ENCODE peak calls at places on chromosome 19, in eight cellular contexts. P is GM23338, E is HCT116, V is K562, A is H1, M is GM12878, Y is endothelial cell of umbilical vein, F is HepG2. J is an unnamed sample.

GRCh38 chr19:22532388-22533310 is 101.5 kb upstream of the ZNF492 start:
- DNase-seq in V (no peak), P (no peak), Y (no peak), E (no peak), A (no peak), F (no peak), M (no peak), J (no peak)

GRCh38 chr19:49855676-49856573 is 5.0 kb downstream of the PTOV1 start:
- DNase-seq in E (no peak), M (no peak), F (no peak), A (no peak), P (no peak), Y (no peak), V (no peak), J (no peak)

GRCh38 chr19:22945560-22945959 is 57.4 kb downstream of the ZNF728 start:
- DNase-seq in F (no peak), P (peak), A (no peak), Y (no peak), V (peak), M (no peak), E (peak), J (no peak)

GRCh38 chr19:21947775-21948174 is 63.0 kb downstream of the ZNF208 start:
- DNase-seq in Y (no peak), V (peak), F (no peak), P (peak), M (no peak), A (peak), E (peak), J (no peak)

GRCh38 chr19:36604656-36605100 is 435 bp upstream of the ZNF382 start:
- DNase-seq in E (no peak), A (no peak), M (peak), P (peak), Y (peak), F (peak), V (no peak), J (no peak)

GRCh38 chr19:2326699-2327360 is 1.6 kb downstream of the LSM7 start:
- DNase-seq in V (no peak), F (no peak), A (no peak), E (no peak), P (no peak), M (no peak), Y (no peak), J (no peak)

GRCh38 chr19:38952395-38953165 is 21.8 kb downstream of the MRPS12 start:
- DNase-seq in M (no peak), A (peak), Y (no peak), V (no peak), P (peak), F (peak), E (no peak), J (no peak)

GRCh38 chr19:51294977-51295375 is 16.5 kb upstream of the IGLON5 start:
- DNase-seq in E (no peak), P (no peak), V (no peak), F (no peak), A (no peak), Y (no peak), M (no peak), J (no peak)

GRCh38 chr19:46919324-46919723 is 58.5 kb downstream of the ARHGAP35 start:
- DNase-seq in Y (no peak), F (no peak), A (no peak), M (no peak), E (no peak), V (no peak), P (no peak), J (no peak)

GRCh38 chr19:13241321-13242104 is 91.3 kb downstream of the IER2 start:
- DNase-seq in M (no peak), V (no peak), F (no peak), P (peak), A (peak), E (no peak), Y (no peak), J (no peak)

GRCh38 chr19:2969104-2969504 is 8.3 kb upstream of the TLE6 start:
- DNase-seq in P (no peak), M (no peak), V (no peak), Y (peak), F (no peak), A (no peak), E (no peak), J (no peak)

GRCh38 chr19:42075364-42075615 is 676 bp upstream of the ZNF574 start:
- DNase-seq in F (no peak), A (no peak), M (no peak), V (no peak), E (no peak), P (no peak), Y (no peak), J (no peak)

GRCh38 chr19:35905178-35905727 is 2.8 kb downstream of the TYROBP start:
- DNase-seq in Y (no peak), V (no peak), F (no peak), A (no peak), E (no peak), M (no peak), P (no peak), J (no peak)

GRCh38 chr19:1651548-1652394 is 644 bp downstream of the TCF3 start:
- DNase-seq in Y (peak), F (no peak), M (no peak), V (peak), A (no peak), P (peak), E (no peak), J (no peak)

GRCh38 chr19:53432088-53432661 is 391 bp downstream of the ZNF761 start:
- DNase-seq in M (no peak), P (peak), V (peak), A (peak), E (no peak), Y (peak), F (no peak), J (no peak)
- H3K27ac ChIP-seq in M (peak), P (no peak), V (peak), A (no peak), E (peak), Y (peak), F (peak), J (peak)

GRCh38 chr19:17376935-17377600 is at the start of gene PLVAP:
- DNase-seq in E (no peak), F (no peak), A (no peak), V (peak), M (no peak), Y (peak), P (no peak), J (no peak)
- TF ChIP-seq POLR2AphosphoS5 in E (no peak), F (no peak), A (no peak), V (peak), M (no peak), Y (peak), P (no peak), J (no peak)

GRCh38 chr19:5338661-5339469 is 1.7 kb downstream of the PTPRS start:
- DNase-seq in P (peak), F (no peak), A (no peak), Y (no peak), M (no peak), V (no peak), E (no peak), J (no peak)
- TF ChIP-seq EZH2 in P (no peak), F (no peak), A (no peak), Y (peak), M (no peak), V (no peak), E (no peak), J (no peak)

GRCh38 chr19:52322429-52322828 is 13.6 kb upstream of the ZNF610 start:
- DNase-seq in A (no peak), V (no peak), F (no peak), M (no peak), Y (no peak), P (no peak), E (no peak), J (no peak)
- H3K27ac ChIP-seq in A (no peak), V (no peak), F (no peak), M (no peak), Y (no peak), P (no peak), E (no peak), J (no peak)

DNA sequence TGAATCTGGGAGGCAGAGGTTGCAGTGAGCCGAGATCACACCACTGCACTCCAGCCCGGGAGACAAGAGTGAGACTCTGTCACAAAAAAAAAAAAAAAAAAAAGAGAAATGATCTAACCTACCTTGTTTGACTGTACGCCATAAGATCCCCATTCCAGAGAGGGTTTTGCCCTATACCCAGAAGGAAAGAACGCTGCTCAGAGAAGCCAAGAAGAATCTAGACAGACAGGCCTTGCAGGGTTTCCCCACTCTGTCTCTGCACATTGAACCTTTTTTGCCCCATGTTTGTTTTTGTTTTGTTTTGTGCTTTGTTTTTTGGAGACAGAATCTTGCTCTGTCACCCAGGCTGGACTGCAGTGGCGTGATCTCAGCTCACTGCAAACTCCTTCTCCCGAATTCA is 7.4 kb upstream of the MAP1S start:
- DNase-seq in M (no peak), A (no peak), Y (no peak), P (no peak), F (no peak), V (no peak), E (no peak), J (no peak)
- TF ChIP-seq POLR2AphosphoS5 in M (no peak), A (no peak), Y (no peak), P (no peak), F (no peak), V (no peak), E (no peak), J (no peak)

J was measured in SK-N-MC.